ENCODE peak calls at places on chromosome 18, in five cellular contexts. A is right atrium auricular region, U is kidney, H is A549, L is HFF-Myc. J is an unnamed sample.

GRCh38 chr18:12657048-12657848 is 659 bp downstream of the SPIRE1 start:
- DNase-seq in L (no peak), U (peak; percentile 82), A (no peak), H (peak; percentile 10), J (peak; percentile 54)

GRCh38 chr18:58998421-58999203 is 133.9 kb downstream of the ZNF532 start:
- DNase-seq in H (no peak), A (peak; percentile 84), L (no peak), U (peak; percentile 80), J (peak; percentile 85)

GRCh38 chr18:50218432-50219197 is 23.7 kb upstream of the MYO5B start:
- DNase-seq in L (no peak), U (no peak), A (no peak), H (no peak), J (peak; percentile 56)

GRCh38 chr18:5015213-5015612 is 181.8 kb downstream of the AKAIN1 start:
- DNase-seq in A (no peak), U (no peak), H (no peak), L (no peak), J (no peak)

GRCh38 chr18:69935319-69936190 is 12.1 kb downstream of the CD226 start:
- DNase-seq in L (no peak), A (no peak), H (no peak), U (no peak), J (no peak)

GRCh38 chr18:75211002-75211621 is 515 bp downstream of the TSHZ1 start:
- DNase-seq in A (no peak), U (no peak), H (no peak), L (no peak), J (peak; percentile 28)

GRCh38 chr18:22171839-22172582 is 2.6 kb downstream of the GATA6 start:
- DNase-seq in U (peak; percentile 74), A (no peak), L (no peak), H (no peak), J (no peak)

GRCh38 chr18:47191956-47192355 is 15.8 kb upstream of the IER3IP1 start:
- DNase-seq in L (no peak), U (no peak), A (no peak), H (no peak), J (peak; percentile 63)

GRCh38 chr18:70234667-70235459 is 29.4 kb upstream of the RTTN start:
- DNase-seq in U (no peak), L (no peak), H (peak; percentile 14), A (no peak), J (peak; percentile 22)

GRCh38 chr18:74942319-74942910 is 266.5 kb downstream of the PTGR3 start:
- DNase-seq in L (peak; percentile 25), H (no peak), U (no peak), A (no peak), J (no peak)

GRCh38 chr18:74351354-74351753 is 35.7 kb downstream of the C18orf63 start:
- DNase-seq in A (no peak), U (no peak), L (no peak), H (no peak), J (peak; percentile 73)

GRCh38 chr18:26460449-26461091 is 87.8 kb downstream of the KCTD1 start:
- DNase-seq in A (no peak), L (no peak), U (no peak), H (no peak), J (peak; percentile 63)

GRCh38 chr18:77096936-77097886 is 35.4 kb downstream of the MBP start:
- DNase-seq in A (no peak), L (no peak), H (no peak), U (no peak), J (no peak)

GRCh38 chr18:59814872-59815271 is 84.9 kb upstream of the PMAIP1 start:
- DNase-seq in A (no peak), U (no peak), L (peak; percentile 39), H (no peak), J (peak; percentile 73)

GRCh38 chr18:23231340-23232021 is 96.2 kb downstream of the CABLES1 start:
- DNase-seq in L (peak; percentile 65), U (peak; percentile 84), H (no peak), A (peak; percentile 95), J (peak; percentile 93)

GRCh38 chr18:77020561-77020960 is 112.0 kb downstream of the MBP start:
- DNase-seq in A (no peak), L (no peak), U (no peak), H (no peak), J (no peak)

GRCh38 chr18:35917043-35917442 is 55.4 kb upstream of the RMP24 start:
- DNase-seq in L (no peak), A (no peak), U (no peak), H (no peak), J (no peak)

GRCh38 chr18:54220406-54220805 is 4.1 kb downstream of the MBD2 start:
- DNase-seq in A (no peak), U (no peak), H (no peak), L (no peak), J (no peak)

GRCh38 chr18:6210349-6211173 is 204.2 kb downstream of the L3MBTL4 start:
- DNase-seq in U (no peak), H (no peak), L (no peak), A (no peak), J (no peak)

GRCh38 chr18:46070683-46071614 is 1.1 kb downstream of the PSTPIP2 start:
- DNase-seq in H (no peak), A (no peak), L (no peak), U (no peak), J (no peak)

GRCh38 chr18:73924836-73925235 is 222.8 kb downstream of the FBXO15 start:
- DNase-seq in U (no peak), H (no peak), A (no peak), L (no peak), J (no peak)

GRCh38 chr18:7632152-7633098 is 65.3 kb downstream of the PTPRM start:
- DNase-seq in H (no peak), L (no peak), U (no peak), A (no peak), J (no peak)

GRCh38 chr18:67428148-67428547 is 88.4 kb downstream of the DSEL start:
- DNase-seq in A (no peak), L (no peak), U (no peak), H (no peak), J (peak; percentile 30)

GRCh38 chr18:23238152-23238531 is 102.9 kb downstream of the CABLES1 start:
- DNase-seq in A (peak; percentile 87), U (no peak), L (no peak), H (no peak), J (peak; percentile 69)

GRCh38 chr18:35158728-35159443 is 81.9 kb upstream of the ZNF397 start:
- DNase-seq in A (no peak), L (no peak), U (no peak), H (no peak), J (no peak)

GRCh38 chr18:73774836-73775509 is 372.7 kb downstream of the FBXO15 start:
- DNase-seq in A (no peak), L (no peak), H (peak; percentile 16), U (no peak), J (no peak)

GRCh38 chr18:46469186-46469915 is 187.7 kb downstream of the LOXHD1 start:
- DNase-seq in U (no peak), L (no peak), H (no peak), A (no peak), J (peak; percentile 62)

GRCh38 chr18:22846088-22846683 is 86.9 kb upstream of the RBBP8 start:
- DNase-seq in L (no peak), U (no peak), A (no peak), H (peak; percentile 26), J (peak; percentile 63)

GRCh38 chr18:31162825-31163435 is at the start of gene DSC1:
- DNase-seq in H (no peak), A (no peak), L (no peak), U (no peak), J (no peak)

GRCh38 chr18:38886235-38886634 is 1320.6 kb upstream of the CELF4 start:
- DNase-seq in U (no peak), H (no peak), L (no peak), A (no peak), J (no peak)

GRCh38 chr18:38884050-38884449 is 1318.5 kb upstream of the CELF4 start:
- DNase-seq in H (no peak), A (no peak), U (no peak), L (no peak), J (no peak)

GRCh38 chr18:38886852-38887670 is 1321.5 kb upstream of the CELF4 start:
- DNase-seq in U (no peak), H (no peak), A (no peak), L (no peak), J (no peak)

GRCh38 chr18:38887671-38888020 is 1322.0 kb upstream of the CELF4 start:
- DNase-seq in L (no peak), A (no peak), H (no peak), U (no peak), J (no peak)
- TF ChIP-seq CTCF in L (no peak), A (no peak), H (no peak), U (no peak), J (no peak)

DNA sequence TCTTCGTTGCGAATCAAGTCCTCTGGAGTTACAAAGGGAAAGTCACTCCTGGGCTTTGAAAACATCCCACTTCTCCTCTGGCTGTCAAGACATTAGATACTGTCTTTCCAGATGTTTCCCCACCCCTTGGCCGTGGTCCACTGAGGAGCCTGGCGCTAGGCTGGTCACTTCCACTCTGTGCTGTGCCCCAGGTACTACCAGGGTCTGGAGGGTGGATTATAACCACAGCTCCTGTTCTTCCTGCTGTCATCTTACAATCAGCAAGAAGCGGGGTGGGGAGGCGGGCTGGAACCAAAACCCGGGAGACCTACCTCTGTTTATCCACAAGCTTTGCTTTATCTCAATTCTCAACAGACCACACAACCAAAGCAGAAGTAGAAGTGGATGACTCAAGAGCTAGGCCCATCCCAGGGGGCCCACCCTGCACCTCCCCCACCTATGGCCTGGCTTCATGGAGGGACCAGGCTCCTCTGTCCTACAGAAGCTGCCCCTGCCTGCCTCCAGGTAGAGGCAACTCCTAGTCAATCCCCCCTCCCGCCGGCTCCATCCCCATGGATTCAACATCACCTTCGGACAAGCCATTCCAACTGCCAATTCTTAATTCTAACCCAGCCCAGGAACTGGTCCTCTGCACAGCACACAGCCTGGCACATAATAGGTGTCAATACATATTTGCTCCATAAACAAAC is 17.8 kb downstream of the SMAD7 start:
- DNase-seq in U (no peak), A (no peak), H (no peak), L (no peak), J (peak; percentile 55)
- H3K4me3 ChIP-seq in U (peak overlapping the region; percentile 7), A (peak overlapping the region; percentile 19), H (peak overlapping the region; percentile 27), L (no peak overlapping the region), J (no peak overlapping the region)

DNA sequence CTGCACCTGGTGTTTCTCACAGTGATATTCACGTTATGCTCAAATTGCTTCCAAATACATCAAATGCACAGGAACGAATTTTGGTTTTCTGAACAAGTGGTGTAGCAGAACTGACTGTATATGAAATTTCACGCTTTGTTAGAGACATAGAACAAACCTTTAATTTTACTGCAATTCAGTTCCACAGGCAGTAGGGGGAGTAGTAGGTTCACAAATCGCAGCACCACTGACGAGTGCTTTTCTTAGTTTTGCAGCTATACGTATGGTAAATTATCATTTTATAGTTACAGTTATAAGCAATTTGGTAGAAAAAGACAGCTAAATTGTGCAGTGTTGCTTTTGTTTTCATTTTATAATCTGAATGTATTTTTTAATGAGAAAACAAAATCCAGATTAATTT is 113.3 kb downstream of the KIAA1328 start:
- DNase-seq in H (peak; percentile 2), U (no peak), L (peak; percentile 14), A (no peak), J (peak; percentile 77)
- TF ChIP-seq CTCF in H (peak; percentile 41), U (peak; percentile 31), L (peak; percentile 71), A (no peak), J (peak; percentile 88)

DNA sequence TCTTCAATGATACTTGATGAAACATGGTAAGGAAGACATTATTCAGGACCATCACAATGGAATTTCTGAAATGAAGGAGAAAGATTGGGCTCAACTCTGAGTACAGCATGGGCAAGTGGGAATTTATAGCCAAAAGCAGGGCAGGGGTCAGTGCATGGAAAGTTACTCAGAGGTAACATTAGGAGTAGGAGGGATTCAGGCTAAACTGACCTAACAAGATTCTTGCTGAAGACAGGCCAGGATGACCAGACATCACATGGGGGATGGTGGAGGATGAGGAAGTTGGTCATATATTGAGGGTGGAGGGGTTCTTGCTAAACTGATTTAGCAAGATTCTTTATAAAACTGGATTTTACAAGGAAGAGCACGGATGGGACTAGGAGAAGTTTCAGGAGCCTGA is 489.8 kb downstream of the ADCYAP1 start:
- DNase-seq in H (no peak), L (no peak), U (no peak), A (no peak), J (no peak)
- H3K4me3 ChIP-seq in H (no peak overlapping the region), L (no peak overlapping the region), U (no peak overlapping the region), A (no peak overlapping the region), J (no peak overlapping the region)

J was measured in choroid plexus epithelial cell.